ENCODE peak calls at places on chromosomes 11 and 22, in six cellular contexts. A is gastrocnemius medialis, P is body of pancreas, Y is sigmoid colon, C is IMR-90, Q is testis. E is an unnamed sample.

GRCh38 chr11:8110396-8110795 is 29.4 kb downstream of the TUB start:
- DNase-seq in A (peak; percentile 40), P (no peak), Y (no peak), C (no peak), Q (no peak), E (no peak)

GRCh38 chr11:17590463-17590862 is 43.4 kb downstream of the OTOG start:
- DNase-seq in A (no peak), P (no peak), Y (peak; percentile 48), C (no peak), Q (no peak), E (no peak)

GRCh38 chr11:8689726-8690255 is 7.2 kb downstream of the RPL27A start:
- DNase-seq in A (no peak), P (no peak), Y (no peak), C (peak; percentile 38), Q (no peak), E (no peak)

GRCh38 chr11:30487200-30487898 is 98.8 kb downstream of the MPPED2 start:
- DNase-seq in A (no peak), P (no peak), Y (peak; percentile 67), C (peak; percentile 40), Q (no peak), E (no peak)

GRCh38 chr11:112223754-112224532 is 2.3 kb upstream of the PTS start:
- DNase-seq in A (no peak), P (no peak), Y (no peak), C (no peak), Q (no peak), E (no peak)

GRCh38 chr11:21794306-21794705 is 398.6 kb upstream of the ANO5 start:
- DNase-seq in A (no peak), P (no peak), Y (no peak), C (no peak), Q (no peak), E (no peak)

GRCh38 chr11:117903505-117904382 is 25.5 kb downstream of the TMPRSS13 start:
- DNase-seq in A (no peak), P (no peak), Y (peak; percentile 56), C (no peak), Q (no peak), E (no peak)

GRCh38 chr11:58562375-58562800 is 13.3 kb downstream of the LPXN start:
- DNase-seq in A (no peak), P (no peak), Y (no peak), C (no peak), Q (no peak), E (no peak)

GRCh38 chr11:17923213-17923612 is 89.6 kb downstream of the SERGEF start:
- DNase-seq in A (peak; percentile 15), P (no peak), Y (no peak), C (no peak), Q (peak; percentile 22), E (no peak)

GRCh38 chr11:60625262-60625661 is 74.2 kb upstream of the MS4A8 start:
- DNase-seq in A (no peak), P (peak; percentile 72), Y (no peak), C (peak; percentile 23), Q (no peak), E (peak; percentile 19)

GRCh38 chr11:97687106-97687505 is 1297.3 kb downstream of the JRKL start:
- DNase-seq in A (no peak), P (no peak), Y (no peak), C (no peak), Q (no peak), E (no peak)

GRCh38 chr11:94457118-94458029 is 36.3 kb downstream of the MRE11 start:
- DNase-seq in A (no peak), P (no peak), Y (no peak), C (peak; percentile 4), Q (no peak), E (no peak)

GRCh38 chr11:43419460-43419859 is 60.7 kb downstream of the TTC17 start:
- DNase-seq in A (no peak), P (peak; percentile 58), Y (no peak), C (peak; percentile 53), Q (peak; percentile 44), E (no peak)

GRCh38 chr11:117259417-117259816 is 26.9 kb downstream of the RNF214 start:
- DNase-seq in A (no peak), P (no peak), Y (no peak), C (peak; percentile 79), Q (no peak), E (no peak)

GRCh38 chr11:67996622-67997459 is 7.1 kb downstream of the UNC93B1 start:
- DNase-seq in A (no peak), P (peak; percentile 76), Y (no peak), C (no peak), Q (peak; percentile 71), E (peak; percentile 96)

GRCh38 chr22:24428751-24429410 is 1.5 kb downstream of the ADORA2A start:
- DNase-seq in A (no peak), P (no peak), Y (no peak), C (no peak), Q (no peak), E (no peak)

GRCh38 chr22:49271369-49271727 is 556.3 kb downstream of the BRD1 start:
- DNase-seq in A (no peak), P (no peak), Y (no peak), C (no peak), Q (no peak), E (no peak)

GRCh38 chr22:38860291-38861169 is 11.5 kb downstream of the CBX6 start:
- DNase-seq in A (no peak), P (no peak), Y (peak; percentile 68), C (no peak), Q (no peak), E (no peak)

GRCh38 chr22:25353516-25354445 is 134.3 kb downstream of the CRYBB2 start:
- DNase-seq in A (no peak), P (no peak), Y (peak; percentile 40), C (no peak), Q (no peak), E (no peak)

GRCh38 chr11:45270946-45271345 is 15.2 kb downstream of the SYT13 start:
- DNase-seq in A (no peak), P (no peak), Y (no peak), C (no peak), Q (no peak), E (no peak)

GRCh38 chr11:61834278-61835004 is 6.3 kb downstream of the FADS2 start:
- DNase-seq in A (no peak), P (no peak), Y (no peak), C (peak; percentile 47), Q (peak; percentile 66), E (no peak)
- TF ChIP-seq POLR2A in A (no peak), P (no peak), Y (no peak), C (no peak), Q (no peak), E (no peak)

GRCh38 chr11:69674886-69675714 is at the start of gene LTO1:
- DNase-seq in A (peak; percentile 88), P (peak; percentile 97), Y (peak; percentile 98), C (peak; percentile 94), Q (peak; percentile 97), E (peak; percentile 92)
- TF ChIP-seq POLR2A in A (peak; percentile 75), P (peak; percentile 85), Y (peak; percentile 42), C (peak; percentile 94), Q (no peak), E (peak; percentile 77)

GRCh38 chr11:36540998-36541397 is 26.8 kb upstream of the RAG1 start:
- DNase-seq in A (peak; percentile 7), P (peak; percentile 55), Y (no peak), C (peak; percentile 45), Q (peak; percentile 82), E (peak; percentile 25)
- TF ChIP-seq POLR2A in A (no peak), P (no peak), Y (no peak), C (no peak), Q (no peak), E (no peak)

DNA sequence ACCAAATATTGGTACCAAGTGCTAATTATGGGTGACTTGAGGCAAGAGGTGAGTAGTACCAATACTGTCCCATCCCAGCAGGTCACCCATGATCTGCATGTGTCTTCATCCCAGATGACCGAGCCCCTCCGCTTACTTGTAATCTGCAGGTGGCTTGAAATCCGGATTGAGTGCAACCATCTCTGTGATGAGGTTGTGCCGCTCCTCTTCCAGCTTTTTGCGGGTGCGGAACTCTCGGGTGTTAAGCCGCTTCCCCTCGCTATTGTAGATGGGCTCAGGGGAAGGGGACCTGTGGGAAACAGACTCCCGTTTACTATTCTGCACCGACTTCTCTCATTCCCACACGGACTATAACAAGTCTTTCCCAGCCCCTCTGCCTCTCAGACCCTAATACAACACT is 8.2 kb downstream of the SF1 start:
- DNase-seq in A (no peak), P (no peak), Y (peak; percentile 60), C (no peak), Q (no peak), E (no peak)
- TF ChIP-seq POLR2A in A (no peak), P (no peak), Y (no peak), C (no peak), Q (no peak), E (no peak)

GRCh38 chr11:10695821-10696220 is 2.3 kb upstream of the IRAG1 start:
- DNase-seq in A (no peak), P (no peak), Y (no peak), C (peak; percentile 20), Q (no peak), E (no peak)
- TF ChIP-seq POLR2A in A (no peak), P (no peak), Y (no peak), C (no peak), Q (no peak), E (no peak)

GRCh38 chr22:21624120-21624879 is 5.5 kb downstream of the YDJC start:
- DNase-seq in A (no peak), P (peak; percentile 29), Y (no peak), C (peak; percentile 23), Q (peak; percentile 49), E (no peak)
- TF ChIP-seq POLR2A in A (no peak), P (no peak), Y (no peak), C (no peak), Q (no peak), E (no peak)

GRCh38 chr11:47215366-47215925 is 672 bp downstream of the DDB2 start:
- DNase-seq in A (no peak), P (no peak), Y (no peak), C (no peak), Q (no peak), E (no peak)
- TF ChIP-seq POLR2A in A (no peak), P (no peak), Y (no peak), C (no peak), Q (no peak), E (no peak)

GRCh38 chr22:19898831-19899567 is 42.6 kb upstream of the COMT start:
- DNase-seq in A (no peak), P (no peak), Y (no peak), C (no peak), Q (no peak), E (no peak)
- TF ChIP-seq POLR2A in A (no peak), P (no peak), Y (no peak), C (no peak), Q (no peak), E (no peak)

GRCh38 chr11:820655-821512 is 2.2 kb downstream of the PNPLA2 start:
- DNase-seq in A (peak; percentile 88), P (peak; percentile 95), Y (peak; percentile 88), C (peak; percentile 56), Q (no peak), E (peak; percentile 98)
- TF ChIP-seq POLR2A in A (no peak), P (peak; percentile 55), Y (no peak), C (no peak), Q (no peak), E (no peak)

GRCh38 chr11:2928605-2929510 is at the start of gene PHLDA2:
- DNase-seq in A (no peak), P (peak; percentile 75), Y (peak; percentile 71), C (peak; percentile 85), Q (peak; percentile 42), E (peak; percentile 83)
- TF ChIP-seq POLR2A in A (peak; percentile 18), P (peak; percentile 79), Y (no peak), C (peak; percentile 98), Q (no peak), E (peak; percentile 98)